ENCODE peak calls at places on chromosome 5, in eight cellular contexts. J is OCI-LY7; S is GM12865; T is tibial artery; O is activated CD8-positive, alpha-beta T cell treated with anti-CD3 and anti-CD28 coated beads for 36 hours; V is Calu3; I is astrocyte of the spinal cord; Q is IMR-90. E is an unnamed sample.

GRCh38 chr5:154728884-154729283 is 26.3 kb upstream of the LARP1 start:
- DNase-seq in O (no peak), V (no peak), S (no peak), I (no peak), T (no peak), Q (no peak), J (no peak), E (no peak)

GRCh38 chr5:95281211-95281610 is 3.7 kb downstream of the MCTP1 start:
- DNase-seq in T (no peak), I (peak), S (no peak), Q (peak), O (no peak), V (no peak), J (no peak), E (no peak)

GRCh38 chr5:20615888-20616563 is 628.0 kb upstream of the CDH18 start:
- DNase-seq in V (no peak), J (no peak), S (no peak), T (no peak), Q (no peak), O (no peak), I (no peak), E (no peak)

GRCh38 chr5:96388186-96388585 is 44.9 kb downstream of the PCSK1 start:
- DNase-seq in S (no peak), O (no peak), T (no peak), Q (peak), I (peak), J (no peak), V (no peak), E (no peak)

GRCh38 chr5:176632777-176633176 is 2.3 kb downstream of the EIF4E1B start:
- DNase-seq in J (no peak), S (no peak), T (no peak), V (no peak), I (no peak), Q (no peak), O (no peak), E (no peak)

GRCh38 chr5:71862661-71863060 is 143.6 kb downstream of the CARTPT start:
- DNase-seq in T (no peak), O (no peak), J (no peak), Q (no peak), I (no peak), S (no peak), V (no peak), E (no peak)

GRCh38 chr5:173452098-173452497 is 123.9 kb upstream of the STC2 start:
- DNase-seq in J (no peak), S (no peak), V (peak), T (no peak), O (no peak), I (no peak), Q (peak), E (no peak)

GRCh38 chr5:98296426-98296825 is 477.0 kb upstream of the RGMB start:
- DNase-seq in T (no peak), J (no peak), S (no peak), V (no peak), I (peak), Q (peak), O (no peak), E (no peak)

GRCh38 chr5:129459485-129460120 is 495 bp upstream of the ADAMTS19 start:
- DNase-seq in S (no peak), V (no peak), O (no peak), Q (peak), I (peak), T (no peak), J (no peak), E (peak)

GRCh38 chr5:2989517-2989916 is 238.0 kb upstream of the IRX2 start:
- DNase-seq in S (no peak), T (no peak), Q (no peak), I (no peak), J (no peak), V (no peak), O (no peak), E (no peak)

GRCh38 chr5:1781726-1782384 is 17.8 kb downstream of the MRPL36 start:
- DNase-seq in Q (no peak), V (no peak), I (no peak), T (peak), S (no peak), J (peak), O (no peak), E (no peak)

GRCh38 chr5:147893820-147894219 is 12.5 kb downstream of the C5orf46 start:
- DNase-seq in S (no peak), V (peak), T (no peak), Q (no peak), J (no peak), I (no peak), O (no peak), E (no peak)

GRCh38 chr5:93246093-93246855 is 334.7 kb downstream of the NR2F1-AS1 start:
- DNase-seq in J (no peak), S (no peak), O (no peak), V (no peak), Q (peak), T (no peak), I (peak), E (no peak)

GRCh38 chr5:72480836-72481235 is 26.4 kb downstream of the ZNF366 start:
- DNase-seq in Q (no peak), T (no peak), J (no peak), O (no peak), V (no peak), S (no peak), I (no peak), E (no peak)

GRCh38 chr5:2183154-2184023 is 300.7 kb upstream of the IRX4 start:
- DNase-seq in Q (no peak), T (peak), O (no peak), I (no peak), S (no peak), V (no peak), J (no peak), E (no peak)

GRCh38 chr5:32951878-32952277 is 240.8 kb downstream of the NPR3 start:
- DNase-seq in S (no peak), J (no peak), V (no peak), I (no peak), Q (no peak), O (no peak), T (no peak), E (no peak)

GRCh38 chr5:57486206-57486605 is 3.6 kb upstream of the ACTBL2 start:
- DNase-seq in O (no peak), S (no peak), T (no peak), J (no peak), I (no peak), V (no peak), Q (peak), E (no peak)

GRCh38 chr5:82635561-82636288 is 357.6 kb upstream of the RPS23 start:
- DNase-seq in S (peak), I (peak), V (peak), T (no peak), J (no peak), Q (peak), O (no peak), E (no peak)

GRCh38 chr5:61245936-61246335 is 83.7 kb upstream of the SMIM15 start:
- DNase-seq in Q (no peak), O (no peak), T (no peak), V (peak), J (no peak), S (no peak), I (no peak), E (no peak)

GRCh38 chr5:135944967-135945560 is 9.7 kb downstream of the LECT2 start:
- DNase-seq in I (peak), V (peak), Q (peak), T (no peak), S (peak), J (peak), O (peak), E (peak)

GRCh38 chr5:159330131-159330530 is at the start of gene IL12B:
- DNase-seq in I (peak), S (no peak), V (no peak), O (no peak), J (no peak), T (no peak), Q (peak), E (no peak)

GRCh38 chr5:132473019-132473531 is 17.5 kb downstream of the IRF1 start:
- DNase-seq in S (peak), V (no peak), O (peak), T (peak), I (no peak), J (peak), Q (no peak), E (peak)

GRCh38 chr5:56900395-56900794 is 9.0 kb upstream of the SETD9 start:
- DNase-seq in T (no peak), O (no peak), Q (peak), I (peak), V (no peak), S (no peak), J (no peak), E (peak)

GRCh38 chr5:37554938-37555337 is 175.8 kb downstream of the WDR70 start:
- DNase-seq in V (no peak), Q (no peak), O (peak), I (peak), S (peak), J (peak), T (no peak), E (no peak)

GRCh38 chr5:57932761-57933160 is 450.1 kb upstream of the ACTBL2 start:
- DNase-seq in V (no peak), S (no peak), T (no peak), O (no peak), J (no peak), I (no peak), Q (no peak), E (no peak)

GRCh38 chr5:74099538-74099937 is 473.5 kb downstream of the ARHGEF28 start:
- DNase-seq in T (no peak), V (no peak), I (no peak), O (no peak), S (no peak), J (no peak), Q (no peak), E (no peak)

GRCh38 chr5:169740435-169740834 is 103.4 kb downstream of the DOCK2 start:
- DNase-seq in T (no peak), Q (no peak), V (no peak), S (no peak), O (no peak), I (no peak), J (no peak), E (no peak)

GRCh38 chr5:73496984-73497457 is 1.2 kb upstream of the BTF3 start:
- DNase-seq in J (peak), T (no peak), I (peak), S (peak), Q (peak), O (no peak), V (no peak), E (no peak)

GRCh38 chr5:40577718-40578117 is 102.0 kb upstream of the PTGER4 start:
- DNase-seq in I (no peak), S (no peak), V (no peak), T (no peak), O (no peak), J (no peak), Q (no peak), E (no peak)

GRCh38 chr5:124436294-124436693 is 310.1 kb downstream of the ZNF608 start:
- DNase-seq in Q (peak), O (no peak), V (no peak), I (peak), J (no peak), S (no peak), T (no peak), E (no peak)

GRCh38 chr5:121313886-121314285 is 537.8 kb upstream of the FTMT start:
- DNase-seq in O (no peak), T (no peak), Q (no peak), J (no peak), S (no peak), V (no peak), I (no peak), E (no peak)

GRCh38 chr5:41193462-41194166 is 19.7 kb downstream of the C6 start:
- DNase-seq in J (no peak), S (no peak), O (no peak), Q (peak), V (peak), I (peak), T (peak), E (no peak)

GRCh38 chr5:16808021-16808420 is 128.1 kb downstream of the MYO10 start:
- DNase-seq in O (no peak), V (no peak), J (no peak), T (no peak), I (no peak), S (no peak), Q (no peak), E (no peak)

GRCh38 chr5:141742866-141743651 is 61.0 kb upstream of the ARAP3 start:
- DNase-seq in S (peak), I (peak), V (peak), J (peak), Q (peak), T (no peak), O (peak), E (no peak)

GRCh38 chr5:14187660-14188059 is 44.5 kb downstream of the TRIO start:
- DNase-seq in O (no peak), S (no peak), Q (no peak), J (no peak), I (no peak), T (no peak), V (no peak), E (no peak)

GRCh38 chr5:149448831-149449714 is 70.0 kb upstream of the IL17B start:
- DNase-seq in O (peak), T (no peak), S (no peak), I (no peak), V (no peak), J (peak), Q (no peak), E (no peak)
- TF ChIP-seq CTCF in O (no peak), T (peak), S (peak), I (peak), V (peak), J (peak), Q (peak), E (peak)

GRCh38 chr5:179494774-179495173 is 55.6 kb upstream of the RUFY1 start:
- DNase-seq in I (no peak), V (no peak), J (no peak), S (no peak), Q (no peak), T (no peak), O (no peak), E (no peak)

GRCh38 chr5:179497636-179498365 is 52.6 kb upstream of the RUFY1 start:
- DNase-seq in V (no peak), O (no peak), J (no peak), Q (no peak), S (no peak), I (no peak), T (no peak), E (no peak)

DNA sequence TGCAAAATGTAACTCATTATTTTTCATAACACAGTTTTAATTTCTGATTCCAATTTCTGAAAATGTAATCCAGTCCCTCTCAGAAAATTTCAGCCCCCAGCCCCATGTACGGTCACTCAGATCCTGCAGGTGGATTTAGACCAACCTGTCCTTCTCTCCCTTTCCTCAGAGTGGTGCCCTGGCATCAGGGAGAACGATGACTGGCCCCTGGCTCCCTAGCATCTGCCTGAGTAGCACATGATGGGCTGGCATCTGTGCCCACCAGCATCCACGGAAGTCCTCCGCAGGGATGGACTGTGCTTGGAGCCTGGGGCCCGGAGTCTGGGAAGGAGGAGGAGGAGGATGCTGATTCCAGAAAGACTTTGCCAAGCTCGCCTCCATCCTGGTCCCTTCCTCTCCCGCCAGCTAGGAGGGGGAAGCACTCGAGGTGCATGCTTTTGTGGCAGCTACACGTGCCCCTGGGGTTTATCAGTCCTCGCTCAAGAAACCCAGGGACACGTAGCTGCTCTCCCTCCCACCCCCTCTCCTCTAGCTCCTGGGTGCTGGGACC is 54.4 kb upstream of the RUFY1 start:
- DNase-seq in T (no peak), I (no peak), Q (no peak), O (no peak), V (peak), J (no peak), S (no peak), E (no peak)
- TF ChIP-seq CTCF in T (no peak), I (no peak), Q (peak), O (no peak), V (no peak), J (peak), S (peak), E (peak)

GRCh38 chr5:139670369-139671095 is 22.4 kb downstream of the CXXC5 start:
- DNase-seq in V (no peak), I (no peak), T (no peak), S (peak), Q (no peak), J (peak), O (peak), E (peak)
- TF ChIP-seq CTCF in V (peak), I (peak), T (peak), S (peak), Q (peak), J (peak), O (peak), E (peak)

DNA sequence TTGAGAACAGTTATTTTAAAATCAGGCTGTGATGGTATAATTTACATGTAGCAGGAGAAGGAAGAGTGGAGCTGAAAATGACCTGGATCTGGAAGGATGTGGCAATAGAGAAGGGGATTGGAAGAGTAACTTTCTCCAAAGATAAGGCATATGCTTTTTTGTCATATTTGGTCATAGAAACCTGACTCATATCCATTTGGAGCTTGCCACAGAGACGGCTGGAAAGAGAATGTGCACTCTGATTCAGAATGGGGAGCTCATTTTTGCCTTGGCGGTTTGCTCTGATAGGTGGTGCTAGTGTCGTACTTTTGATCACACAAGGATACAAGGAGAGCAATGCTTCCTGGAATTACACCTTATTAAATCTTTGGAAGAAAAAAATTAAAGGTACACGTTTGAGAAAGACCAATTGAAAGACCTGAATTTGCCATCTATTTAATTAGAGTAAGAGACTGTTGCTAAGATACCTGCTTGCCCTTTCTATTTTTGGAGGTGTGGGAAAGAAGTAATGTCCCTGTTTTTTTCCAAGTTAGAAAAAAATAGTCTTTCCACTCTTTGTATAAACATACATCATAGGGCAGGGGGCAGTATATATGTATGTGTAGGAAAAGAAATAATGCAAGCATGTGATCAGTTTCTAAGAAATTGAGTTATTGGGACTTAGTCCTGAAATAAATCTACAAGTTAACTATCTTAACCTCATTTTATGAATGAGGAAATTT is 5.4 kb downstream of the LSM11 start:
- DNase-seq in T (no peak), Q (peak), V (no peak), I (peak), J (no peak), S (no peak), O (no peak), E (no peak)
- TF ChIP-seq CTCF in T (no peak), Q (peak), V (no peak), I (peak), J (peak), S (no peak), O (no peak), E (no peak)